ENCODE peak calls at places on chromosome X, in seven cellular contexts. One of them, this sample, is unnamed.

GRCh38 chrX:17860811-17861495 is at the start of gene RAI2:
- DNase-seq in IMR-90: no peak
- DNase-seq in mesenchymal stem cell: no peak
- DNase-seq in trophoblast cell: peak; percentile 10
- DNase-seq in neuronal stem cell: peak; percentile 26
- DNase-seq in H1: peak; percentile 51
- DNase-seq in mesendoderm: peak; percentile 27
- DNase-seq in this sample: peak; percentile 46

GRCh38 chrX:9605484-9605883 is 140.6 kb downstream of the TBL1X start:
- DNase-seq in neuronal stem cell: no peak
- DNase-seq in mesendoderm: no peak
- DNase-seq in mesenchymal stem cell: no peak
- DNase-seq in IMR-90: no peak
- DNase-seq in trophoblast cell: no peak
- DNase-seq in H1: no peak
- DNase-seq in this sample: no peak

GRCh38 chrX:85627363-85627762 is 247.9 kb upstream of the POF1B start:
- DNase-seq in IMR-90: peak; percentile 5
- DNase-seq in neuronal stem cell: no peak
- DNase-seq in trophoblast cell: no peak
- DNase-seq in H1: no peak
- DNase-seq in mesenchymal stem cell: no peak
- DNase-seq in mesendoderm: peak; percentile 18
- DNase-seq in this sample: no peak

GRCh38 chrX:106919932-106920452 is at the start of gene CLDN2:
- DNase-seq in H1: peak; percentile 47
- DNase-seq in IMR-90: no peak
- DNase-seq in neuronal stem cell: peak; percentile 75
- DNase-seq in trophoblast cell: no peak
- DNase-seq in mesenchymal stem cell: no peak
- DNase-seq in mesendoderm: peak; percentile 72
- DNase-seq in this sample: peak; percentile 59

GRCh38 chrX:49059209-49060191 is 701 bp downstream of the CCDC120 start:
- DNase-seq in H1: no peak
- DNase-seq in neuronal stem cell: no peak
- DNase-seq in mesendoderm: no peak
- DNase-seq in IMR-90: no peak
- DNase-seq in mesenchymal stem cell: no peak
- DNase-seq in trophoblast cell: peak; percentile 35
- DNase-seq in this sample: no peak

GRCh38 chrX:123764967-123765871 is 32.4 kb upstream of the THOC2 start:
- DNase-seq in neuronal stem cell: peak; percentile 59
- DNase-seq in trophoblast cell: peak; percentile 68
- DNase-seq in mesendoderm: peak; percentile 93
- DNase-seq in IMR-90: peak; percentile 81
- DNase-seq in H1: peak; percentile 57
- DNase-seq in mesenchymal stem cell: peak; percentile 91
- DNase-seq in this sample: peak; percentile 88

GRCh38 chrX:54950730-54951375 is 30.2 kb downstream of the TRO start:
- DNase-seq in trophoblast cell: no peak
- DNase-seq in neuronal stem cell: no peak
- DNase-seq in H1: no peak
- DNase-seq in IMR-90: no peak
- DNase-seq in mesendoderm: no peak
- DNase-seq in mesenchymal stem cell: no peak
- DNase-seq in this sample: no peak

GRCh38 chrX:11597479-11597878 is 68.2 kb downstream of the ARHGAP6 start:
- DNase-seq in trophoblast cell: no peak
- DNase-seq in mesenchymal stem cell: no peak
- DNase-seq in neuronal stem cell: no peak
- DNase-seq in mesendoderm: no peak
- DNase-seq in IMR-90: no peak
- DNase-seq in H1: no peak
- DNase-seq in this sample: no peak

GRCh38 chrX:7987160-7987992 is 60.2 kb upstream of the PNPLA4 start:
- DNase-seq in H1: no peak
- DNase-seq in neuronal stem cell: no peak
- DNase-seq in mesendoderm: no peak
- DNase-seq in trophoblast cell: no peak
- DNase-seq in IMR-90: peak; percentile 4
- DNase-seq in mesenchymal stem cell: peak; percentile 6
- DNase-seq in this sample: no peak

GRCh38 chrX:31334997-31335396 is 263.2 kb upstream of the FTHL17 start:
- DNase-seq in IMR-90: no peak
- DNase-seq in neuronal stem cell: no peak
- DNase-seq in trophoblast cell: no peak
- DNase-seq in mesendoderm: no peak
- DNase-seq in H1: no peak
- DNase-seq in mesenchymal stem cell: no peak
- DNase-seq in this sample: no peak

GRCh38 chrX:119617511-119618164 is 11.4 kb upstream of the NKRF start:
- DNase-seq in trophoblast cell: no peak
- DNase-seq in IMR-90: no peak
- DNase-seq in mesendoderm: peak; percentile 6
- DNase-seq in neuronal stem cell: no peak
- DNase-seq in mesenchymal stem cell: no peak
- DNase-seq in H1: no peak
- DNase-seq in this sample: no peak

GRCh38 chrX:107678957-107679740 is 50.8 kb downstream of the PRPS1 start:
- DNase-seq in H1: no peak
- DNase-seq in mesenchymal stem cell: peak; percentile 84
- DNase-seq in IMR-90: peak; percentile 71
- DNase-seq in trophoblast cell: no peak
- DNase-seq in mesendoderm: no peak
- DNase-seq in neuronal stem cell: no peak
- DNase-seq in this sample: peak; percentile 39

GRCh38 chrX:40062525-40063193 is 35.1 kb downstream of the BCOR start:
- DNase-seq in mesenchymal stem cell: no peak
- DNase-seq in trophoblast cell: no peak
- DNase-seq in mesendoderm: no peak
- DNase-seq in H1: no peak
- DNase-seq in neuronal stem cell: no peak
- DNase-seq in IMR-90: no peak
- DNase-seq in this sample: no peak

GRCh38 chrX:115690554-115691216 is 129.7 kb downstream of the PLS3 start:
- DNase-seq in mesendoderm: peak; percentile 88
- DNase-seq in mesenchymal stem cell: peak; percentile 77
- DNase-seq in H1: peak; percentile 63
- DNase-seq in neuronal stem cell: peak; percentile 70
- DNase-seq in trophoblast cell: peak; percentile 81
- DNase-seq in IMR-90: peak; percentile 79
- DNase-seq in this sample: peak; percentile 83

GRCh38 chrX:13069771-13070410 is 25.5 kb upstream of the FAM9C start:
- DNase-seq in trophoblast cell: no peak
- DNase-seq in neuronal stem cell: no peak
- DNase-seq in IMR-90: peak; percentile 56
- DNase-seq in H1: no peak
- DNase-seq in mesenchymal stem cell: no peak
- DNase-seq in mesendoderm: no peak
- DNase-seq in this sample: no peak

GRCh38 chrX:66634272-66634671 is 4.6 kb downstream of the EDA2R start:
- DNase-seq in neuronal stem cell: no peak
- DNase-seq in trophoblast cell: peak; percentile 23
- DNase-seq in H1: no peak
- DNase-seq in IMR-90: peak; percentile 6
- DNase-seq in mesendoderm: no peak
- DNase-seq in mesenchymal stem cell: no peak
- DNase-seq in this sample: no peak

GRCh38 chrX:48665991-48666390 is 17.6 kb upstream of the WAS start:
- DNase-seq in IMR-90: no peak
- DNase-seq in mesendoderm: no peak
- DNase-seq in trophoblast cell: no peak
- DNase-seq in neuronal stem cell: no peak
- DNase-seq in H1: no peak
- DNase-seq in mesenchymal stem cell: no peak
- DNase-seq in this sample: no peak

GRCh38 chrX:118254611-118255010 is 91.3 kb upstream of the WDR44 start:
- DNase-seq in IMR-90: peak; percentile 57
- DNase-seq in trophoblast cell: peak; percentile 79
- DNase-seq in H1: peak; percentile 68
- DNase-seq in mesendoderm: peak; percentile 49
- DNase-seq in neuronal stem cell: peak; percentile 50
- DNase-seq in mesenchymal stem cell: peak; percentile 26
- DNase-seq in this sample: peak; percentile 31

GRCh38 chrX:154357205-154357604 is 17.2 kb downstream of the FLNA start:
- DNase-seq in mesendoderm: no peak
- DNase-seq in H1: no peak
- DNase-seq in mesenchymal stem cell: no peak
- DNase-seq in neuronal stem cell: no peak
- DNase-seq in IMR-90: no peak
- DNase-seq in trophoblast cell: no peak
- DNase-seq in this sample: no peak

GRCh38 chrX:123756320-123756719 is 23.5 kb upstream of the THOC2 start:
- DNase-seq in IMR-90: peak; percentile 51
- DNase-seq in mesendoderm: no peak
- DNase-seq in neuronal stem cell: no peak
- DNase-seq in mesenchymal stem cell: no peak
- DNase-seq in H1: no peak
- DNase-seq in trophoblast cell: no peak
- DNase-seq in this sample: no peak

GRCh38 chrX:17585006-17585405 is 152.3 kb upstream of the SCML1 start:
- DNase-seq in mesendoderm: no peak
- DNase-seq in neuronal stem cell: no peak
- DNase-seq in IMR-90: no peak
- DNase-seq in H1: no peak
- DNase-seq in mesenchymal stem cell: no peak
- DNase-seq in trophoblast cell: no peak
- DNase-seq in this sample: no peak

GRCh38 chrX:136767104-136767941 is 13.4 kb downstream of the ARHGEF6 start:
- DNase-seq in IMR-90: peak; percentile 37
- DNase-seq in trophoblast cell: peak; percentile 65
- DNase-seq in neuronal stem cell: peak; percentile 40
- DNase-seq in H1: peak; percentile 63
- DNase-seq in mesendoderm: peak; percentile 76
- DNase-seq in mesenchymal stem cell: peak; percentile 66
- DNase-seq in this sample: peak; percentile 66

GRCh38 chrX:106302304-106302703 is 134.2 kb downstream of the PWWP3B start:
- DNase-seq in IMR-90: no peak
- DNase-seq in H1: no peak
- DNase-seq in trophoblast cell: peak; percentile 90
- DNase-seq in neuronal stem cell: no peak
- DNase-seq in mesenchymal stem cell: peak; percentile 31
- DNase-seq in mesendoderm: no peak
- DNase-seq in this sample: no peak

GRCh38 chrX:42399632-42400024 is 378.3 kb downstream of the PPP1R2C start:
- DNase-seq in mesendoderm: peak; percentile 81
- DNase-seq in trophoblast cell: no peak
- DNase-seq in neuronal stem cell: no peak
- DNase-seq in IMR-90: no peak
- DNase-seq in mesenchymal stem cell: no peak
- DNase-seq in H1: no peak
- DNase-seq in this sample: no peak
- H2BK5ac ChIP-seq in mesendoderm: no peak overlapping the region
- H2BK5ac ChIP-seq in trophoblast cell: no peak overlapping the region
- H2BK5ac ChIP-seq in neuronal stem cell: no peak overlapping the region
- H2BK5ac ChIP-seq in IMR-90: no peak overlapping the region
- H2BK5ac ChIP-seq in mesenchymal stem cell: no peak overlapping the region
- H2BK5ac ChIP-seq in H1: no peak overlapping the region
- H2BK5ac ChIP-seq in this sample: no peak overlapping the region

GRCh38 chrX:148290937-148291336 is 209.5 kb upstream of the AFF2 start:
- DNase-seq in neuronal stem cell: no peak
- DNase-seq in H1: no peak
- DNase-seq in trophoblast cell: no peak
- DNase-seq in mesenchymal stem cell: no peak
- DNase-seq in IMR-90: no peak
- DNase-seq in mesendoderm: no peak
- DNase-seq in this sample: no peak
- H3K23ac ChIP-seq in neuronal stem cell: no peak overlapping the region
- H3K23ac ChIP-seq in H1: no peak overlapping the region
- H3K23ac ChIP-seq in trophoblast cell: no peak overlapping the region
- H3K23ac ChIP-seq in mesenchymal stem cell: no peak overlapping the region
- H3K23ac ChIP-seq in IMR-90: no peak overlapping the region
- H3K23ac ChIP-seq in mesendoderm: no peak overlapping the region
- H3K23ac ChIP-seq in this sample: no peak overlapping the region

DNA sequence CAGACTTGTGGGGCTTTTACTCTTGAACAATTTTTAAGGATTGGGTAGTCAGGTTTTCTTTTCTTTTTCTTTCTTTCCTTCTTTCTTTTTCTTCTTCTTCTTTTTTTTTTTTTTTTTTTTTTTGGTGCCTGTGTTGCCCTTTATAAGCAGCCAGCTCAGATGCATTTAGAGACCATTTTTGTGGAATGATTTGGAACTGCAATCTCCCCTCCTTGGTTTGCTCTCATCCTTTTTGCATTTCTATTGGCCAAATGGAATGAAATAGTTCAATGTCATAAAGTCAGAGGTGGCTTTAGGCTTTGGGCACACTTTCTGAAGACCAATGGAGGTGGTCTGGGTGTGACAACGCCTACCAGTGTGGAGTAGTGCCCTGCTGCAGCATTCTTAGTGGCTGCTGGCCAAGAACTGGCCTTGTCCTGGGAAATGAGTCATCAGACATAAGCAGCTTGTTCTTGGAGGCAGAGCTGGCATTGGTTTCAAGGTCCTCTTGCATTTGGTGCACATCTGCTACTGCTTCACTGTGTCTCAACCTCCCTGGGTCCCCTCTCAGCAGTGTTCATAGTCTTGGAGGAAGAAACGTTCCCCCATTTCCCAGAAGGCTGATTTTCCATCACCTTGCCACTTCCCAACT is 84.5 kb downstream of the CT47B1 start:
- DNase-seq in mesenchymal stem cell: peak; percentile 37
- DNase-seq in mesendoderm: peak; percentile 2
- DNase-seq in neuronal stem cell: no peak
- DNase-seq in IMR-90: peak; percentile 43
- DNase-seq in H1: no peak
- DNase-seq in trophoblast cell: no peak
- DNase-seq in this sample: no peak
- H2BK5ac ChIP-seq in mesenchymal stem cell: no peak overlapping the region
- H2BK5ac ChIP-seq in mesendoderm: no peak overlapping the region
- H2BK5ac ChIP-seq in neuronal stem cell: no peak overlapping the region
- H2BK5ac ChIP-seq in IMR-90: no peak overlapping the region
- H2BK5ac ChIP-seq in H1: no peak overlapping the region
- H2BK5ac ChIP-seq in trophoblast cell: no peak overlapping the region
- H2BK5ac ChIP-seq in this sample: no peak overlapping the region

DNA sequence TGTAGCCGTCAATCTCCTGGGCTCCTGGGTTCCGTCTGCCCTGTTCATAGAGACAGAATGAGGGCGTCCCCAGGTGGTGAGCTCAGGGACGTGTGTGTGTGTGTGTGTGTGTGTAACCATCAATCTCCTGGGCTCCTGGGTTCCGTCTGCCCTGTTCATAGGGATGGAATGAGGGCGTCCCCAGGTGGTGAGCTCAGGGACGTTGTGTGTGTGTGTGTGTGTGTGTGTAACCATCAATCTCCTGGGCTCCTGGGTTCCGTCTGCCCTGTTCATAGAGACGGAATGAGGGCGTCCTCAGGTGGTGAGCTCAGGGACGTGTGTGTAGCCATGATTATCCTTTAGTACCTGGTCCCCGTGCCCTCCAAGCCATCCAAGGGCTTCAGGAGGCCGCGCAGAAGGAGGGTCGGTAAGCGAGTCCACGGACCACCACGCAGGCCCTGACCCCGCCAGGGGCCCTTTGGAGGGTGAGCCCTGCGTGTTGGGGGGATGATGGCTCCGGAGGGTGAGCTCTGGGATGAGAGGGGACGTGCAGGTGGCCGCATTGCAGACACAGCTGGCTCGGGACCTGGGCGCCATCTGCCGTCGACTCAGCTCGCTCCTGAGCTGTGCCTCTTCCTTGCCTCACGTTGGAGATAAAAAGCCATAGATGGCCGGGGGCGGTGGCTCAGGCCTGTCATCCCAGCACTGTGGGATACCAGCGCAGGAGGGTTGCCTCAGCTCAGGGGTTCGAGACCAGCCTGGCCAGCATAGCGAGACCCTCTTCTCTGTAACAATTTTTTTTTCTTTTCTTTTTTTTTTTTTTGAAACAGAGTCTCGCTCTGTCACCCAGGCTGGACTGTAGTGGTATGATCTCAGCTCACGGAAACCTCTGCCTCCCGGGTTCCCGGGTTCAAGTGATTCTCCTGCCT is 5.4 kb upstream of the GTPBP6 start:
- DNase-seq in trophoblast cell: peak; percentile 72
- DNase-seq in mesenchymal stem cell: peak; percentile 56
- DNase-seq in IMR-90: peak; percentile 58
- DNase-seq in H1: no peak
- DNase-seq in mesendoderm: peak; percentile 83
- DNase-seq in neuronal stem cell: no peak
- DNase-seq in this sample: peak; percentile 82
- H3K23ac ChIP-seq in trophoblast cell: no peak overlapping the region
- H3K23ac ChIP-seq in mesenchymal stem cell: no peak overlapping the region
- H3K23ac ChIP-seq in IMR-90: no peak overlapping the region
- H3K23ac ChIP-seq in H1: no peak overlapping the region
- H3K23ac ChIP-seq in mesendoderm: no peak overlapping the region
- H3K23ac ChIP-seq in neuronal stem cell: peak overlapping the region; percentile 95
- H3K23ac ChIP-seq in this sample: no peak overlapping the region